ENCODE peak calls at places on chromosomes 4 and X, in eight cellular contexts. One of them, this sample, is unnamed.
A peak's percentile ranks its signal among the peaks of the same experiment; 100 is the strongest.

GRCh38 chr4:158519226-158519625 is 2.5 kb upstream of the RXFP1 start:
- DNase-seq in IMR-90: no peak
- DNase-seq in heart right ventricle: no peak
- DNase-seq in HFF-Myc: no peak
- DNase-seq in lung: no peak
- DNase-seq in lower leg skin: no peak
- DNase-seq in WERI-Rb-1: no peak
- DNase-seq in fibroblast of lung: no peak
- DNase-seq in this sample: no peak

GRCh38 chrX:9534686-9535085 is 69.8 kb downstream of the TBL1X start:
- DNase-seq in WERI-Rb-1: no peak
- DNase-seq in lung: no peak
- DNase-seq in HFF-Myc: peak; percentile 7
- DNase-seq in heart right ventricle: no peak
- DNase-seq in IMR-90: peak; percentile 19
- DNase-seq in fibroblast of lung: peak; percentile 43
- DNase-seq in lower leg skin: peak; percentile 13
- DNase-seq in this sample: peak; percentile 72

GRCh38 chr4:6047130-6047673 is 29.0 kb upstream of the C4orf50 start:
- DNase-seq in WERI-Rb-1: no peak
- DNase-seq in HFF-Myc: no peak
- DNase-seq in heart right ventricle: no peak
- DNase-seq in lung: no peak
- DNase-seq in lower leg skin: no peak
- DNase-seq in fibroblast of lung: no peak
- DNase-seq in IMR-90: no peak
- DNase-seq in this sample: no peak

GRCh38 chrX:68254738-68255645 is 178.3 kb downstream of the OPHN1 start:
- DNase-seq in WERI-Rb-1: no peak
- DNase-seq in lower leg skin: no peak
- DNase-seq in IMR-90: peak; percentile 3
- DNase-seq in heart right ventricle: no peak
- DNase-seq in lung: no peak
- DNase-seq in HFF-Myc: no peak
- DNase-seq in fibroblast of lung: no peak
- DNase-seq in this sample: peak; percentile 19

GRCh38 chr4:137861682-137862081 is 329.4 kb upstream of the PCDH18 start:
- DNase-seq in heart right ventricle: no peak
- DNase-seq in HFF-Myc: peak; percentile 4
- DNase-seq in fibroblast of lung: no peak
- DNase-seq in lung: no peak
- DNase-seq in IMR-90: peak; percentile 29
- DNase-seq in lower leg skin: no peak
- DNase-seq in WERI-Rb-1: no peak
- DNase-seq in this sample: peak; percentile 61

GRCh38 chrX:74514384-74514783 is 93.1 kb downstream of the SLC16A2 start:
- DNase-seq in fibroblast of lung: no peak
- DNase-seq in lung: no peak
- DNase-seq in IMR-90: no peak
- DNase-seq in lower leg skin: no peak
- DNase-seq in WERI-Rb-1: no peak
- DNase-seq in heart right ventricle: no peak
- DNase-seq in HFF-Myc: no peak
- DNase-seq in this sample: no peak

GRCh38 chr4:168398188-168398587 is 79.6 kb upstream of the DDX60 start:
- DNase-seq in WERI-Rb-1: no peak
- DNase-seq in fibroblast of lung: no peak
- DNase-seq in lower leg skin: no peak
- DNase-seq in lung: no peak
- DNase-seq in IMR-90: no peak
- DNase-seq in HFF-Myc: no peak
- DNase-seq in heart right ventricle: no peak
- DNase-seq in this sample: no peak

GRCh38 chrX:84717344-84717743 is 215.1 kb upstream of the HDX start:
- DNase-seq in WERI-Rb-1: no peak
- DNase-seq in lower leg skin: no peak
- DNase-seq in lung: no peak
- DNase-seq in IMR-90: no peak
- DNase-seq in HFF-Myc: no peak
- DNase-seq in heart right ventricle: no peak
- DNase-seq in fibroblast of lung: no peak
- DNase-seq in this sample: no peak

GRCh38 chr4:114384629-114385028 is 214.0 kb upstream of the UGT8 start:
- DNase-seq in lung: no peak
- DNase-seq in fibroblast of lung: peak; percentile 45
- DNase-seq in HFF-Myc: peak; percentile 30
- DNase-seq in IMR-90: peak; percentile 77
- DNase-seq in WERI-Rb-1: no peak
- DNase-seq in lower leg skin: no peak
- DNase-seq in heart right ventricle: no peak
- DNase-seq in this sample: peak; percentile 69

GRCh38 chr4:9811796-9812195 is 30.4 kb downstream of the DRD5 start:
- DNase-seq in HFF-Myc: no peak
- DNase-seq in IMR-90: no peak
- DNase-seq in heart right ventricle: no peak
- DNase-seq in fibroblast of lung: no peak
- DNase-seq in lung: no peak
- DNase-seq in lower leg skin: no peak
- DNase-seq in WERI-Rb-1: no peak
- DNase-seq in this sample: no peak

GRCh38 chrX:82141942-82142341 is 940.0 kb downstream of the SH3BGRL start:
- DNase-seq in HFF-Myc: no peak
- DNase-seq in fibroblast of lung: no peak
- DNase-seq in IMR-90: no peak
- DNase-seq in WERI-Rb-1: no peak
- DNase-seq in lung: no peak
- DNase-seq in lower leg skin: no peak
- DNase-seq in heart right ventricle: no peak
- DNase-seq in this sample: no peak

GRCh38 chr4:6272863-6273660 is 3.4 kb downstream of the WFS1 start:
- DNase-seq in lung: no peak
- DNase-seq in lower leg skin: no peak
- DNase-seq in IMR-90: peak; percentile 88
- DNase-seq in heart right ventricle: no peak
- DNase-seq in HFF-Myc: peak; percentile 55
- DNase-seq in fibroblast of lung: peak; percentile 90
- DNase-seq in WERI-Rb-1: peak; percentile 55
- DNase-seq in this sample: peak; percentile 66

GRCh38 chr4:16505726-16506125 is 279.5 kb upstream of the TAPT1 start:
- DNase-seq in fibroblast of lung: no peak
- DNase-seq in WERI-Rb-1: peak; percentile 41
- DNase-seq in IMR-90: peak; percentile 23
- DNase-seq in heart right ventricle: no peak
- DNase-seq in lung: no peak
- DNase-seq in lower leg skin: no peak
- DNase-seq in HFF-Myc: no peak
- DNase-seq in this sample: peak; percentile 46

GRCh38 chr4:156169011-156169410 is 215.3 kb upstream of the CTSO start:
- DNase-seq in WERI-Rb-1: peak; percentile 73
- DNase-seq in lower leg skin: peak; percentile 34
- DNase-seq in IMR-90: peak; percentile 95
- DNase-seq in HFF-Myc: peak; percentile 56
- DNase-seq in fibroblast of lung: peak; percentile 99
- DNase-seq in lung: peak; percentile 29
- DNase-seq in heart right ventricle: no peak
- DNase-seq in this sample: peak; percentile 87
- TF ChIP-seq CTCF in WERI-Rb-1: peak; percentile 74
- TF ChIP-seq CTCF in lower leg skin: no peak
- TF ChIP-seq CTCF in IMR-90: peak; percentile 75
- TF ChIP-seq CTCF in HFF-Myc: peak; percentile 64
- TF ChIP-seq CTCF in fibroblast of lung: peak; percentile 80
- TF ChIP-seq CTCF in lung: no peak
- TF ChIP-seq CTCF in heart right ventricle: peak; percentile 46
- TF ChIP-seq CTCF in this sample: peak; percentile 68

DNA sequence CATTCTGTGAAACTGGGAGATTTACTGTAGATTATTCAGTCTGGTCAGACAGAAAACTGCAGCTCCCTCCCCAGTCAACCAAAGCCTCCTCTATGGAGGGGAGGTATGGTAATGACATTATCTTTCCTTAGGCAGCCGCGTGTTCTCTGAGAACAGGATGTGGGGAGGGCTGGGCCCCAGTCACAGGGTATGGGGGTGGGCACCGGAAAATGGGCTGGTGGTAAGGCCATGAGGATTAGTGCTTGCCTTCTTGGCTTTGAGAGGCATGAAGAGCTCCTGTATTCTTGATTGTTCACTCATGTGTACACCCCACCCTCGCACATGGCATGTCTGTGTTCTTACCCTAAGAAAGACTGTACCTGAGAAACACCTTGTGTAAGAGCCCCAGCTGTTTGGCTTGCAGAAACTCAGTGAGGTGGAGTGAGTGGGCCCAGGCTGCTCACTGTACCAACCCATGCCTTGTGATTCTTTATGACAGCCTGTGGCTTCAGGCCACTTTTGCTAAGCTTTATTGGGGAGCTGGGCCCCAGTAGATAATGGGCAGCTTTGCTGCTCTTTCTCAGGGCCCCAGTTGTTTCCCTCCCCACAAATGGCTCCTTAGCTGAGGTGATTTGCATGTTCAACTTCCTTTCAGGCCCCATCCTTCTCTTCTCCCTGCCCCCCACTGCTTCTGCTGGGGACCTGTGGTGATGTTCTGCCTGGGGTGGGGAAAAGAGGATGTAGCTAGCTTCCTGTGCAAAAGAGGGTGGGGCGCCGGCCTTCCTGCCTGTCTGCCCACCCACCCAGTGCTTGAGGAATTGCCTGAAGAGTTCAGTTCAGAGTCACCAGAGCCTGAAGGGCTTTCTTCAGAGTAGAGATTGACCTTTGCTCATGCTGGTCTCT is 30.7 kb downstream of the MSN start:
- DNase-seq in lower leg skin: no peak
- DNase-seq in HFF-Myc: no peak
- DNase-seq in lung: peak; percentile 58
- DNase-seq in fibroblast of lung: peak; percentile 50
- DNase-seq in heart right ventricle: peak; percentile 35
- DNase-seq in IMR-90: no peak
- DNase-seq in WERI-Rb-1: no peak
- DNase-seq in this sample: peak; percentile 38
- H3K4me3 ChIP-seq in lower leg skin: no peak overlapping the region
- H3K4me3 ChIP-seq in HFF-Myc: no peak overlapping the region
- H3K4me3 ChIP-seq in lung: no peak overlapping the region
- H3K4me3 ChIP-seq in fibroblast of lung: no peak overlapping the region
- H3K4me3 ChIP-seq in heart right ventricle: peak overlapping the region; percentile 23
- H3K4me3 ChIP-seq in IMR-90: no peak overlapping the region
- H3K4me3 ChIP-seq in WERI-Rb-1: no peak overlapping the region
- H3K4me3 ChIP-seq in this sample: no peak overlapping the region

DNA sequence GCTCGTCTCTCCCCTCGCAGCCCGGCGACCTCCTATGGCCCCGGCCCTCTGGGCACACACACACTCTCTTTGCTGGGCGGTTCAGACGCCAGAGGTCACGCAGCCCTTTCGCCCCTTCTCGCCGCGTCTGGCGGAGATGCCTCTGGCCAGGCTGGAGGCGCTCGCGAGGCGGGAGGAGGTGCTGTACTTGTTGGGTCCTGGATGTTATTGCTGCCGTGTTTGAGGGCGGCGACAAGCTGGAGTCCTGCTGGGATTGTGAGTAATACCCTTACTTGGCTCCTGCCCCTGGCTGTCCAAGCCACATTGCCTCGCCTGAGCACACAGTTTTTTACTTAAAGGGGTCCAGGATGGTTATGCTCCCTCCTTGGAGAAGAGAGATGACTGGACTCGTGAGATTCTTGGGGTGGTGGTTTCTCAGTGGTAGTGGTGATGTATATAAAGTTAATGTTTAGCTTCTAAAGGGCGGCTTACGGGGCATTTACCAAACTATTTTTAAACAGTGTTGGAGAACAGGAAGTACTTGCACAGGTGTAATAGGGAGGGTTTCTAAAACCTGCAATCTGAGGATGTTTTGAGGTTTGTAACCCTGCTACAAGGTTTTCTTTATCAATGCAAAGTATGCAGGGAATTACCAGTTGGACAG is 572 bp downstream of the USP53 start:
- DNase-seq in lower leg skin: peak; percentile 83
- DNase-seq in IMR-90: peak; percentile 94
- DNase-seq in WERI-Rb-1: peak; percentile 95
- DNase-seq in HFF-Myc: peak; percentile 77
- DNase-seq in heart right ventricle: peak; percentile 87
- DNase-seq in fibroblast of lung: peak; percentile 95
- DNase-seq in lung: peak; percentile 88
- DNase-seq in this sample: peak; percentile 94
- TF ChIP-seq CTCF in lower leg skin: no peak
- TF ChIP-seq CTCF in IMR-90: peak; percentile 38
- TF ChIP-seq CTCF in WERI-Rb-1: peak; percentile 70
- TF ChIP-seq CTCF in HFF-Myc: peak; percentile 17
- TF ChIP-seq CTCF in heart right ventricle: peak; percentile 20
- TF ChIP-seq CTCF in fibroblast of lung: peak; percentile 40
- TF ChIP-seq CTCF in lung: no peak
- TF ChIP-seq CTCF in this sample: peak; percentile 42

DNA sequence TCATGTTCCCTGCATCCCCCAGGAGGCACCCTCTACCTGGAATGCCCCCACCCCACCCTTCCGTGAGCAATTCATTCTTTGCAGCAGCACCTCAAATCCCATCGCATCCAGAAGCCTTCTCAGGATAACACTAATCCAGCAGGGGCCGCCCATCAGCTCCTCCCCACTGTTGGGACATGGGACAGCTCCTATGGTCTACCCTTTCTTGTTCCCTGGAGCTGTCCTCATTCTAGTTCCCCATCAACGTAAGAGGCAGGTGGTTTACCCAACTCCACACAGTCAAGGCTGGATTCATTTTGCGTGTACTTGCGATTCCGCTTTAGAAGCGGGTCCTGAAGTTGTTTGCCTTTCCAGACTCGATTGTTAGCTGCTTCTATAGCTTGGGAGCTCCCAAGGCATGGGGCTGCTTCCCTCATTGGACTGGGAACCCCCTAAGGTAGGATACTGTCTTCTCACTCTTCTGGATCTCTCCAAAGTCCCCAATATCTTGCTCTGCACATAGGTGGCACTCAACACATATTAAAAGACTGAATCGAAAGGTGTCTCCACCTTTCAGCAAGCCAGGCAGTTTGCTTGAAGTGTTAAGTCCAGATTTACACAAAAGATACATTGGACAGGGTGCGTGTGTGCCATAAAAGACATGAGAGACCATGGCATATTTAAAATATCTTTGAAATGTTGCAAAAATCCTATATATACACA is 942 bp upstream of the APLN start:
- DNase-seq in heart right ventricle: no peak
- DNase-seq in lung: no peak
- DNase-seq in lower leg skin: no peak
- DNase-seq in HFF-Myc: no peak
- DNase-seq in IMR-90: no peak
- DNase-seq in fibroblast of lung: no peak
- DNase-seq in WERI-Rb-1: peak; percentile 54
- DNase-seq in this sample: no peak
- H3K4me3 ChIP-seq in heart right ventricle: no peak overlapping the region
- H3K4me3 ChIP-seq in lung: no peak overlapping the region
- H3K4me3 ChIP-seq in lower leg skin: no peak overlapping the region
- H3K4me3 ChIP-seq in HFF-Myc: no peak overlapping the region
- H3K4me3 ChIP-seq in IMR-90: no peak overlapping the region
- H3K4me3 ChIP-seq in fibroblast of lung: no peak overlapping the region
- H3K4me3 ChIP-seq in WERI-Rb-1: peak overlapping the region; percentile 48
- H3K4me3 ChIP-seq in this sample: no peak overlapping the region

GRCh38 chr4:115873048-115873447 is 759.6 kb upstream of the NDST4 start:
- DNase-seq in IMR-90: no peak
- DNase-seq in fibroblast of lung: no peak
- DNase-seq in HFF-Myc: no peak
- DNase-seq in lower leg skin: no peak
- DNase-seq in lung: no peak
- DNase-seq in heart right ventricle: no peak
- DNase-seq in WERI-Rb-1: no peak
- DNase-seq in this sample: no peak
- TF ChIP-seq CTCF in IMR-90: no peak
- TF ChIP-seq CTCF in fibroblast of lung: no peak
- TF ChIP-seq CTCF in HFF-Myc: no peak
- TF ChIP-seq CTCF in lower leg skin: no peak
- TF ChIP-seq CTCF in lung: no peak
- TF ChIP-seq CTCF in heart right ventricle: no peak
- TF ChIP-seq CTCF in WERI-Rb-1: peak; percentile 14
- TF ChIP-seq CTCF in this sample: no peak